ENCODE peak calls at places on chromosome 17, in four cellular contexts. V is right cardiac atrium, F is stomach, J is aorta. Z is an unnamed sample.

GRCh38 chr17:82021728-82022309 is 859 bp downstream of the CENPX start:
- DNase-seq in V (no peak), F (no peak), J (no peak), Z (no peak)

GRCh38 chr17:50618941-50619340 is 15.7 kb upstream of the ABCC3 start:
- DNase-seq in V (no peak), F (no peak), J (no peak), Z (no peak)

GRCh38 chr17:80129006-80129565 is 17.8 kb downstream of the EIF4A3 start:
- DNase-seq in V (no peak), F (no peak), J (no peak), Z (no peak)

GRCh38 chr17:41860254-41860931 is 4.8 kb downstream of the KLHL11 start:
- DNase-seq in V (no peak), F (no peak), J (no peak), Z (no peak)

GRCh38 chr17:6712058-6712853 is 913 bp downstream of the SLC13A5 start:
- DNase-seq in V (no peak), F (no peak), J (no peak), Z (no peak)

GRCh38 chr17:58487589-58488427 is at the start of gene HSF5:
- DNase-seq in V (peak; percentile 29), F (peak; percentile 36), J (peak; percentile 65), Z (no peak)

GRCh38 chr17:27376637-27377547 is 79.4 kb upstream of the KSR1 start:
- DNase-seq in V (no peak), F (no peak), J (no peak), Z (no peak)

GRCh38 chr17:3766783-3767182 is 34.2 kb downstream of the ITGAE start:
- DNase-seq in V (no peak), F (no peak), J (peak; percentile 28), Z (no peak)

GRCh38 chr17:57523926-57524634 is 221.0 kb downstream of the CCDC182 start:
- DNase-seq in V (peak; percentile 41), F (peak; percentile 71), J (peak; percentile 86), Z (peak; percentile 65)

GRCh38 chr17:50514388-50514787 is 6.1 kb downstream of the MYCBPAP start:
- DNase-seq in V (no peak), F (no peak), J (no peak), Z (no peak)

GRCh38 chr17:48840441-48840840 is 9.6 kb downstream of the CALCOCO2 start:
- DNase-seq in V (no peak), F (no peak), J (no peak), Z (no peak)

GRCh38 chr17:70134042-70134441 is 35.3 kb upstream of the KCNJ2 start:
- DNase-seq in V (no peak), F (no peak), J (no peak), Z (no peak)

GRCh38 chr17:5254903-5255521 is 20.4 kb upstream of the SCIMP start:
- DNase-seq in V (no peak), F (no peak), J (peak; percentile 62), Z (no peak)

Z was measured in NCI-H1436.